ENCODE peak calls at places on chromosomes 1 and 21, in four cellular contexts. H is left kidney, K is left ventricle myocardium superior, Z is PC-9. R is an unnamed sample.

GRCh38 chr1:155003227-155003765 is 694 bp downstream of the ZBTB7B start:
- DNase-seq in Z (no peak), K (peak), H (peak), R (no peak)

GRCh38 chr1:167659440-167659839 is 29.4 kb downstream of the RCSD1 start:
- DNase-seq in H (peak), K (no peak), Z (no peak), R (no peak)

GRCh38 chr1:38154089-38154470 is 107.5 kb upstream of the POU3F1 start:
- DNase-seq in K (no peak), H (peak), Z (no peak), R (no peak)

GRCh38 chr1:115545791-115546733 is 95.7 kb upstream of the VANGL1 start:
- DNase-seq in Z (peak), K (peak), H (peak), R (peak)

GRCh38 chr1:233281711-233282581 is 13.6 kb downstream of the PCNX2 start:
- DNase-seq in K (no peak), Z (no peak), H (no peak), R (no peak)

GRCh38 chr1:86858524-86859261 is 55.2 kb downstream of the SELENOF start:
- DNase-seq in K (no peak), H (no peak), Z (no peak), R (no peak)

GRCh38 chr1:155424091-155424490 is 103.4 kb downstream of the RUSC1 start:
- DNase-seq in K (no peak), Z (no peak), H (no peak), R (no peak)

GRCh38 chr1:196400478-196401453 is 207.5 kb downstream of the KCNT2 start:
- DNase-seq in Z (peak), H (no peak), K (no peak), R (no peak)

GRCh38 chr1:28259935-28260802 is 851 bp downstream of the SESN2 start:
- DNase-seq in K (peak), H (peak), Z (peak), R (no peak)

GRCh38 chr1:150548632-150549495 is at the start of gene ADAMTSL4:
- DNase-seq in Z (peak), K (peak), H (peak), R (no peak)

GRCh38 chr21:42770717-42771502 is 108.4 kb downstream of the WDR4 start:
- DNase-seq in H (no peak), Z (no peak), K (no peak), R (no peak)

GRCh38 chr1:77961392-77961791 is 17.5 kb downstream of the FUBP1 start:
- DNase-seq in H (no peak), K (no peak), Z (no peak), R (no peak)

GRCh38 chr1:30242722-30243465 is 480.5 kb downstream of the MATN1 start:
- DNase-seq in K (no peak), Z (no peak), H (peak), R (no peak)

R was measured in keratinocyte.